ENCODE peak calls at places on chromosomes 3 and 15, in seven cellular contexts. Z is coronary artery, A is esophagus squamous epithelium, N is fibroblast of mammary gland, P is psoas muscle, G is AG04450, E is HL-60. J is an unnamed sample.

GRCh38 chr3:4977889-4978258 is 1.4 kb upstream of the BHLHE40 start:
- DNase-seq in Z (no peak), P (no peak), N (no peak), G (no peak), E (no peak), A (no peak), J (no peak)

GRCh38 chr15:99511529-99511864 is 54.3 kb upstream of the MEF2A start:
- DNase-seq in Z (no peak), E (no peak), P (no peak), A (no peak), N (peak; percentile 9), G (no peak), J (peak; percentile 64)

GRCh38 chr3:16528581-16528993 is 15.1 kb upstream of the RFTN1 start:
- DNase-seq in N (peak; percentile 51), P (peak; percentile 78), Z (no peak), G (no peak), A (no peak), E (no peak), J (no peak)

GRCh38 chr3:4061854-4062360 is 241.3 kb upstream of the SETMAR start:
- DNase-seq in P (no peak), E (no peak), Z (no peak), G (no peak), N (no peak), A (no peak), J (no peak)

GRCh38 chr3:42202239-42202865 is 63.6 kb downstream of the CCK start:
- DNase-seq in Z (no peak), A (no peak), G (no peak), E (no peak), P (no peak), N (no peak), J (no peak)

GRCh38 chr3:104564045-104564643 is 802.6 kb upstream of the ALCAM start:
- DNase-seq in Z (no peak), N (peak; percentile 67), P (no peak), E (peak; percentile 52), A (no peak), G (peak; percentile 11), J (no peak)

GRCh38 chr15:88878720-88879184 is 16.6 kb downstream of the HAPLN3 start:
- DNase-seq in Z (no peak), G (no peak), E (peak; percentile 33), A (no peak), P (peak; percentile 71), N (peak; percentile 44), J (no peak)

GRCh38 chr15:66927326-66928077 is 137.9 kb upstream of the SMAD3 start:
- DNase-seq in Z (peak; percentile 47), P (no peak), N (peak; percentile 71), G (no peak), A (no peak), E (no peak), J (no peak)

GRCh38 chr3:134718736-134719135 is 67.9 kb upstream of the KY start:
- DNase-seq in E (no peak), G (no peak), Z (no peak), N (peak; percentile 4), A (no peak), P (no peak), J (no peak)

GRCh38 chr3:72692959-72693518 is 155.2 kb downstream of the SHQ1 start:
- DNase-seq in G (no peak), P (no peak), E (no peak), Z (no peak), N (no peak), A (no peak), J (no peak)

GRCh38 chr15:71066983-71067382 is 48.3 kb upstream of the THSD4 start:
- DNase-seq in E (no peak), Z (no peak), G (peak; percentile 88), N (peak; percentile 99), A (no peak), P (no peak), J (no peak)

GRCh38 chr15:90049030-90049429 is 47.9 kb downstream of the ZNF710 start:
- DNase-seq in G (no peak), E (no peak), A (no peak), Z (no peak), P (peak; percentile 42), N (no peak), J (no peak)

GRCh38 chr3:107100573-107100972 is 276.7 kb upstream of the CCDC54 start:
- DNase-seq in N (no peak), A (no peak), Z (no peak), G (no peak), P (no peak), E (no peak), J (no peak)

GRCh38 chr3:44411031-44411645 is 66.3 kb downstream of the ZNF445 start:
- DNase-seq in N (no peak), Z (peak; percentile 40), G (no peak), A (no peak), P (no peak), E (no peak), J (no peak)

GRCh38 chr3:107217161-107217560 is 160.1 kb upstream of the CCDC54 start:
- DNase-seq in P (no peak), N (peak; percentile 98), E (no peak), A (no peak), Z (no peak), G (peak; percentile 67), J (peak; percentile 76)

GRCh38 chr3:110562621-110563020 is 509.0 kb upstream of the NECTIN3 start:
- DNase-seq in Z (no peak), A (no peak), G (no peak), E (no peak), P (no peak), N (peak; percentile 20), J (no peak)

GRCh38 chr3:146274833-146275232 is 23.9 kb upstream of the PLSCR4 start:
- DNase-seq in G (peak; percentile 81), E (no peak), N (peak; percentile 92), A (no peak), P (no peak), Z (no peak), J (peak; percentile 82)

GRCh38 chr3:183116051-183116614 is 16.8 kb upstream of the MCCC1 start:
- DNase-seq in A (no peak), N (no peak), P (no peak), G (no peak), E (peak; percentile 73), Z (no peak), J (no peak)

GRCh38 chr15:28115871-28116270 is 16.8 kb upstream of the OCA2 start:
- DNase-seq in E (no peak), N (no peak), Z (no peak), P (no peak), G (no peak), A (no peak), J (no peak)

GRCh38 chr3:156378871-156379270 is 176.0 kb downstream of the SSR3 start:
- DNase-seq in P (no peak), A (no peak), E (no peak), G (no peak), Z (no peak), N (no peak), J (no peak)

GRCh38 chr3:118501152-118501551 is 533.5 kb downstream of the IGSF11 start:
- DNase-seq in Z (no peak), A (no peak), N (no peak), P (no peak), E (no peak), G (no peak), J (no peak)

GRCh38 chr3:150248116-150248864 is 159.8 kb upstream of the TSC22D2 start:
- DNase-seq in E (no peak), Z (no peak), P (no peak), G (peak; percentile 89), A (no peak), N (peak; percentile 48), J (peak; percentile 80)

GRCh38 chr3:20846081-20846480 is 660.1 kb upstream of the SGO1 start:
- DNase-seq in Z (no peak), E (no peak), P (no peak), G (no peak), N (no peak), A (no peak), J (no peak)

GRCh38 chr3:178703268-178703975 is 167.2 kb downstream of the KCNMB2 start:
- DNase-seq in A (no peak), Z (no peak), P (no peak), G (peak; percentile 91), N (peak; percentile 17), E (no peak), J (peak; percentile 54)

GRCh38 chr15:55268054-55268695 is 21.4 kb downstream of the RAB27A start:
- DNase-seq in P (no peak), G (no peak), E (no peak), N (no peak), Z (no peak), A (no peak), J (no peak)

GRCh38 chr3:49994476-49994875 is 54.5 kb downstream of the RBM6 start:
- DNase-seq in G (no peak), A (no peak), P (no peak), E (no peak), Z (no peak), N (no peak), J (no peak)

GRCh38 chr15:71730277-71731144 is 79.8 kb upstream of the NR2E3 start:
- DNase-seq in G (peak; percentile 44), E (peak; percentile 38), A (no peak), P (no peak), Z (no peak), N (peak; percentile 79), J (no peak)

GRCh38 chr15:68261980-68262379 is 15.6 kb upstream of the FEM1B start:
- DNase-seq in Z (no peak), G (no peak), E (no peak), A (no peak), P (no peak), N (no peak), J (no peak)
- TF ChIP-seq CTCF in Z (no peak), G (no peak), E (no peak), A (no peak), P (no peak), N (no peak), J (no peak)

DNA sequence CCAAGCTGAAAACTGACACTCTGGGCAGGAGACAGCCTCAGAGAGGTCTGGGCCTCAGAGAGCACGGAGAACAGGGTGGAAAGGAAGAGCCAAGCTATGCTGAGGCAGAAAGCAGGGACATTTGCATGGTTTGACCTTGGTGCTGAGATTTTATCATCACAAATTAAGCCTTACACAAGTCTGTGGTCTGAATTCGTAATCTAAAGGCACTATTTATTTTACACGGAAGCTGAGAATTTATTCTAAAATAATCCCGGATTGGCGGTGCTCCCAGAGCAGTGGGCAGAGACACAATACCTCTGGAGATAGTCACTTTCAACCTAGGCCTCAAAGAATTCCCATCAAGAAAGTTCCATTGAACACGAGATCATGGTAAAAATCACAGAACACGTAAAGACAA is 47.5 kb downstream of the CFAP92 start:
- DNase-seq in G (no peak), N (peak; percentile 10), P (no peak), Z (no peak), A (no peak), E (no peak), J (peak; percentile 7)
- H3K4me3 ChIP-seq in G (no peak overlapping the region), N (no peak overlapping the region), P (no peak overlapping the region), Z (no peak overlapping the region), A (no peak overlapping the region), E (no peak overlapping the region), J (no peak overlapping the region)

GRCh38 chr3:174002543-174002942 is 605.0 kb downstream of the NLGN1 start:
- DNase-seq in A (no peak), G (no peak), N (peak; percentile 13), E (no peak), Z (no peak), P (no peak), J (no peak)
- TF ChIP-seq CTCF in A (no peak), G (peak; percentile 45), N (peak; percentile 23), E (no peak), Z (no peak), P (no peak), J (no peak)

DNA sequence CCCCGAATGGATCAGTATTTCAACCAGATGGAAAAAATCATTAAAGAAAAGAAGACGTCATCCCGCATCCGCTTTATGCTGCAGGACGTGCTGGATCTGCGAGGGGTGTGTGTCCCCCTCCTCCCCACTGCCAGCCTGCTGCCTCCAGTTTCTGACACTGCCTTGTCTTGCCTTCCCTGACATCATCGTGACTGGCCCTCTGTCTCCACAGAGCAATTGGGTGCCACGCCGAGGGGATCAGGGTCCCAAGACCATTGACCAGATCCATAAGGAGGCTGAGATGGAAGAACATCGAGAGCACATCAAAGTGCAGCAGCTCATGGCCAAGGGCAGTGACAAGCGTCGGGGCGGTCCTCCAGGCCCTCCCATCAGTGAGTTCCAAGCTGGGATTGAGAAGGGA is 10.9 kb downstream of the EIF4G1 start:
- DNase-seq in Z (no peak), P (no peak), A (no peak), E (no peak), N (no peak), G (no peak), J (no peak)
- H3K4me3 ChIP-seq in Z (no peak overlapping the region), P (no peak overlapping the region), A (no peak overlapping the region), E (no peak overlapping the region), N (no peak overlapping the region), G (no peak overlapping the region), J (no peak overlapping the region)

J was measured in AG04449.